ENCODE peak calls at places on chromosome 17, in six cellular contexts. U is A549, Y is GM12878, W is K562, T is endothelial cell of umbilical vein, Z is HepG2. F is an unnamed sample.

GRCh38 chr17:2054262-2054739 is 602 bp upstream of the HIC1 start:
- DNase-seq in T (peak), U (peak), Y (no peak), Z (no peak), W (no peak), F (peak)

GRCh38 chr17:17911003-17911613 is 61.1 kb downstream of the TOM1L2 start:
- DNase-seq in Y (no peak), W (no peak), U (no peak), T (no peak), Z (no peak), F (no peak)

GRCh38 chr17:32859857-32860525 is 16.9 kb downstream of the MYO1D start:
- DNase-seq in T (no peak), W (peak), Y (no peak), Z (no peak), U (no peak), F (no peak)

GRCh38 chr17:39209317-39210092 is 9.4 kb downstream of the RPL19 start:
- DNase-seq in U (no peak), Y (no peak), Z (no peak), W (peak), T (peak), F (peak)

GRCh38 chr17:39069114-39069756 is 82.2 kb downstream of the PLXDC1 start:
- DNase-seq in Z (peak), U (peak), Y (no peak), T (peak), W (peak), F (peak)

GRCh38 chr17:42467889-42468288 is 9.2 kb downstream of the ATP6V0A1 start:
- DNase-seq in Z (peak), Y (no peak), W (no peak), U (no peak), T (no peak), F (no peak)

GRCh38 chr17:57986841-57987581 is 1.0 kb downstream of the VEZF1 start:
- DNase-seq in W (peak), Z (peak), T (peak), Y (no peak), U (peak), F (peak)

GRCh38 chr17:49676276-49676868 is 1.5 kb downstream of the SPOP start:
- DNase-seq in T (peak), Z (no peak), U (no peak), W (peak), Y (peak), F (peak)

GRCh38 chr17:9370464-9370863 is 205.2 kb downstream of the STX8 start:
- DNase-seq in U (peak), T (no peak), Y (no peak), Z (peak), W (no peak), F (peak)

GRCh38 chr17:47905221-47905733 is 9.2 kb downstream of the SP2 start:
- DNase-seq in U (no peak), Y (no peak), Z (peak), W (no peak), T (peak), F (no peak)

GRCh38 chr17:44840936-44841335 is 6.7 kb upstream of the HIGD1B start:
- DNase-seq in Z (no peak), Y (no peak), T (no peak), W (no peak), U (no peak), F (no peak)

GRCh38 chr17:64146418-64147109 is 16.6 kb upstream of the ERN1 start:
- DNase-seq in T (peak), Z (peak), W (peak), Y (no peak), U (peak), F (peak)

GRCh38 chr17:43315858-43316521 is 82.2 kb upstream of the RNU2-1 start:
- DNase-seq in Y (no peak), Z (no peak), U (no peak), W (no peak), T (no peak), F (no peak)

GRCh38 chr17:76085066-76085730 is 6.2 kb downstream of the ZACN start:
- DNase-seq in W (no peak), Y (no peak), U (no peak), Z (no peak), T (no peak), F (no peak)

GRCh38 chr17:30554839-30555751 is 77.9 kb downstream of the GOSR1 start:
- DNase-seq in T (peak), W (peak), Y (no peak), U (peak), Z (peak), F (peak)

GRCh38 chr17:75404739-75405364 is 626 bp downstream of the GRB2 start:
- DNase-seq in W (peak), U (peak), T (peak), Y (no peak), Z (no peak), F (peak)

DNA sequence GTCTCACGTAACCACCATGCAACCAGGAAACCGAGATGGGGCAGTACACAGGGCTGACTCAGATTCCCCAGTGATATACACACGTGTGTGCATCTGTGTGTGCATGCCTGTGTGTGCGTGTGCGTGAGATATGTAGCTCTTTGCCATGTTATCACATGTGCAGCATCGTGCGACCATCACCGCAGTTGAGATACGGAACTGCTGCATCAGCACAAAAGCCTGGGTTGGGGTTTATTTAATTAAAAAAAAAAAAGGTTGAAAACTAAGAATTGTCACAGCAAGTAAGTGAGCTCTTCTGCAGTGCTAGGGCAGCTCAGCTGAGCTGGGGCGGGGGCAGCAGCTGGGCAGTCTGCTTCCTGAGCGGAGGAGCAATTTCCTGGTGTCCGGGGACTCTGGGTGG is 152.5 kb downstream of the RBFOX3 start:
- DNase-seq in W (no peak), T (no peak), Y (no peak), U (no peak), Z (no peak), F (no peak)
- TF ChIP-seq MYC in W (no peak), T (no peak), Y (no peak), U (no peak), Z (no peak), F (no peak)

DNA sequence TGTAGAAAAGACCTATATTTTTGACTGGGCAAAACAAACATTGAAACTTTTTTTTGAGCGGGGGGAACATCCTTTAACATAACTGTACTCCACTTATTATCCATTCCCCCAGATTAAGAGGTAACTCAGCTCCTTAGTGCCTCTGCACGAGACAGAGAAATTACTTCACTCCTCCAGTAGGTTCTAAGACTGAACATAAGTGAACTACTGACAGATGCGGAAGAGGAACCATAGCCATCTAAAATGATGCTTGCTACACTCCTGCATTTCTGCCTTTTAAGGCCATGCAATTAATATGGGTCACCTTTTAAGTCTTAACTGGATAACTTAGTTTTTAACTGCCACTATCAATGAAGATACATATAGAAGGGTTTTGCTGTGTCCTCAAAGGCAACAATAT is 9.5 kb downstream of the CRYBA1 start:
- DNase-seq in Z (no peak), U (no peak), Y (no peak), W (no peak), T (peak), F (no peak)
- H3K4me3 ChIP-seq in Z (no peak), U (no peak), Y (no peak), W (no peak), T (no peak), F (no peak)

GRCh38 chr17:61143026-61143425 is 256.6 kb upstream of the TBX2 start:
- DNase-seq in Y (no peak), Z (no peak), W (no peak), T (no peak), U (no peak), F (no peak)
- TF ChIP-seq MAX in Y (no peak), Z (no peak), W (no peak), T (no peak), U (no peak), F (no peak)

GRCh38 chr17:8016632-8017424 is 14.4 kb downstream of the GUCY2D start:
- DNase-seq in Y (no peak), U (peak), W (peak), T (peak), Z (no peak), F (peak)
- TF ChIP-seq MYC in Y (no peak), U (no peak), W (no peak), T (no peak), Z (no peak), F (peak)

DNA sequence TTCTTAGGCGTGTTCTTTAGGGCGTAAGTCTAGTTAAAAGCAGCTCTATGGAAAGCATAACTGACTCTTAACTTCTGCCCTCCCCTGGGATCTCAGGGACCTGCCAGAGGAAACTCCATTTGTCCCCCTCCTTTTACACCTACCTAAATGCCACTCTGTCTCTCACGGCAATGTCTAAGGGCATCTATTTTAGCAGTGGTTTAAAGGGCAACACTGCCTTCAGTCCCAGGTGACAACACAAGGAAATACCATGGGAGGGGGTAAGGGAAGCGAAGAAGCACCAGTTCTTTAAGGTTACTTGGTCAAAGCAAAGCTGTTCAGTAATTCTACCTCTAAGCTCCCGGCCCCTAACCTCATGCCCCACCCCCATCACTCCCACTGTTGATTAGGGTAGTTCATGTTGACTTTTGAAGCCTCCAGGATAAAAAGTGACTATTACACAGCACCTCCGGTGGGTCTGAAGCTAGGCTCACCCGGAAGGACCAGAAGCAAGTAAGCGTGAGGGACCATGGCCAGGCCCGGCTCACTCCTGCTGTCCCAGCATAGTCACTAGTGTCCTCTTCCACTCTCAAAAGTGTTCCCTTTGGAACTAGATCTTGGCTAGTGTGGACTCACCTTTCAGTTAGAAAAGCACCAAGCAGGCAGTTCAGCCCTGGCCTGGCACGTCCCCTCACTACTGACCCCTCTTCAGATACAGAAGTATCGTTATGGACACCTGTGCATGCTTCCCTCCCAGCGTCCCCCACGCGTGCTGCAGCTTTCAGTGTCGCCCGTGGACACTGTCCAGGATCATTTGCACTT is 47.0 kb downstream of the CYTH1 start:
- DNase-seq in Z (peak), T (no peak), U (no peak), Y (no peak), W (no peak), F (no peak)
- H3K4me3 ChIP-seq in Z (no peak), T (peak), U (peak), Y (peak), W (no peak), F (no peak)

GRCh38 chr17:62920300-62920699 is 45.7 kb upstream of the TANC2 start:
- DNase-seq in U (no peak), Z (no peak), Y (no peak), W (no peak), T (no peak), F (no peak)

GRCh38 chr17:62913971-62914370 is 52.1 kb upstream of the TANC2 start:
- DNase-seq in W (no peak), Y (no peak), U (no peak), T (no peak), Z (no peak), F (no peak)

GRCh38 chr17:62912363-62912762 is 53.7 kb upstream of the TANC2 start:
- DNase-seq in Z (no peak), W (no peak), T (no peak), U (no peak), Y (no peak), F (no peak)

GRCh38 chr17:62919388-62919787 is 46.6 kb upstream of the TANC2 start:
- DNase-seq in W (peak), T (peak), Z (no peak), U (peak), Y (no peak), F (peak)

GRCh38 chr17:62916684-62917571 is 49.1 kb upstream of the TANC2 start:
- DNase-seq in Z (no peak), Y (no peak), U (no peak), W (peak), T (peak), F (no peak)
- TF ChIP-seq MAX in Z (no peak), Y (no peak), U (no peak), W (no peak), T (no peak), F (no peak)

GRCh38 chr17:7479389-7480192 is at the start of gene ZBTB4:
- DNase-seq in W (peak), T (peak), Z (peak), U (peak), Y (no peak), F (peak)

GRCh38 chr17:7479139-7479388 is 367 bp downstream of the ZBTB4 start:
- DNase-seq in W (no peak), T (no peak), Z (no peak), Y (no peak), U (no peak), F (no peak)

GRCh38 chr17:7477392-7478275 is 1.8 kb downstream of the ZBTB4 start:
- DNase-seq in Y (no peak), T (peak), Z (peak), U (peak), W (peak), F (no peak)

GRCh38 chr17:7476951-7477350 is 2.5 kb downstream of the ZBTB4 start:
- DNase-seq in Z (no peak), T (no peak), W (no peak), Y (no peak), U (no peak), F (no peak)

GRCh38 chr17:7478276-7479138 is 924 bp downstream of the ZBTB4 start:
- DNase-seq in Y (no peak), T (peak), U (peak), W (peak), Z (no peak), F (peak)
- TF ChIP-seq MYC in Y (no peak), T (no peak), U (no peak), W (no peak), Z (peak), F (no peak)